ENCODE peak calls at places on chromosomes 16 and 17, in ten cellular contexts. One of them, this sample, is unnamed.

GRCh38 chr17:50272246-50272645 is 2.0 kb upstream of the TMEM92 start:
- DNase-seq in iPS-NIHi11: peak; percentile 5
- DNase-seq in dorsolateral prefrontal cortex: no peak
- DNase-seq in activated CD4-positive, alpha-beta T cell treated with anti-CD3 and anti-CD28 coated beads, Interleukin-2, amount 10 ng/mL, durations not matched to agents 7 days and 5 days: no peak
- DNase-seq in neural crest cell: no peak
- DNase-seq in activated CD8-positive, alpha-beta T cell treated with anti-CD3 and anti-CD28 coated beads, Interleukin-2, amount 10 ng/mL, durations not matched to agents 7 days and 5 days: no peak
- DNase-seq in C1 segment of cervical spinal cord: no peak
- DNase-seq in astrocyte of the spinal cord: no peak
- DNase-seq in memory B cell: no peak
- DNase-seq in dermis microvascular lymphatic vessel endothelial cell: no peak
- DNase-seq in this sample: no peak

GRCh38 chr16:85582177-85582888 is 30.8 kb upstream of the GSE1 start:
- DNase-seq in activated CD8-positive, alpha-beta T cell treated with anti-CD3 and anti-CD28 coated beads, Interleukin-2, amount 10 ng/mL, durations not matched to agents 7 days and 5 days: no peak
- DNase-seq in dermis microvascular lymphatic vessel endothelial cell: no peak
- DNase-seq in memory B cell: no peak
- DNase-seq in activated CD4-positive, alpha-beta T cell treated with anti-CD3 and anti-CD28 coated beads, Interleukin-2, amount 10 ng/mL, durations not matched to agents 7 days and 5 days: no peak
- DNase-seq in astrocyte of the spinal cord: no peak
- DNase-seq in neural crest cell: no peak
- DNase-seq in iPS-NIHi11: no peak
- DNase-seq in dorsolateral prefrontal cortex: no peak
- DNase-seq in C1 segment of cervical spinal cord: no peak
- DNase-seq in this sample: no peak

GRCh38 chr16:9090101-9090959 is 1.1 kb upstream of the HAPSTR1 start:
- DNase-seq in C1 segment of cervical spinal cord: peak; percentile 49
- DNase-seq in activated CD8-positive, alpha-beta T cell treated with anti-CD3 and anti-CD28 coated beads, Interleukin-2, amount 10 ng/mL, durations not matched to agents 7 days and 5 days: peak; percentile 61
- DNase-seq in dorsolateral prefrontal cortex: no peak
- DNase-seq in dermis microvascular lymphatic vessel endothelial cell: peak; percentile 33
- DNase-seq in activated CD4-positive, alpha-beta T cell treated with anti-CD3 and anti-CD28 coated beads, Interleukin-2, amount 10 ng/mL, durations not matched to agents 7 days and 5 days: peak; percentile 53
- DNase-seq in neural crest cell: peak; percentile 25
- DNase-seq in iPS-NIHi11: peak; percentile 34
- DNase-seq in astrocyte of the spinal cord: no peak
- DNase-seq in memory B cell: peak; percentile 26
- DNase-seq in this sample: no peak

GRCh38 chr16:84308120-84308519 is 13.4 kb downstream of the WFDC1 start:
- DNase-seq in neural crest cell: peak; percentile 53
- DNase-seq in dermis microvascular lymphatic vessel endothelial cell: peak; percentile 32
- DNase-seq in activated CD8-positive, alpha-beta T cell treated with anti-CD3 and anti-CD28 coated beads, Interleukin-2, amount 10 ng/mL, durations not matched to agents 7 days and 5 days: no peak
- DNase-seq in astrocyte of the spinal cord: no peak
- DNase-seq in memory B cell: no peak
- DNase-seq in C1 segment of cervical spinal cord: no peak
- DNase-seq in dorsolateral prefrontal cortex: no peak
- DNase-seq in iPS-NIHi11: peak; percentile 76
- DNase-seq in activated CD4-positive, alpha-beta T cell treated with anti-CD3 and anti-CD28 coated beads, Interleukin-2, amount 10 ng/mL, durations not matched to agents 7 days and 5 days: no peak
- DNase-seq in this sample: peak; percentile 10

GRCh38 chr17:63926164-63926563 is 6.0 kb downstream of the CD79B start:
- DNase-seq in C1 segment of cervical spinal cord: no peak
- DNase-seq in dorsolateral prefrontal cortex: no peak
- DNase-seq in activated CD4-positive, alpha-beta T cell treated with anti-CD3 and anti-CD28 coated beads, Interleukin-2, amount 10 ng/mL, durations not matched to agents 7 days and 5 days: no peak
- DNase-seq in memory B cell: no peak
- DNase-seq in neural crest cell: no peak
- DNase-seq in activated CD8-positive, alpha-beta T cell treated with anti-CD3 and anti-CD28 coated beads, Interleukin-2, amount 10 ng/mL, durations not matched to agents 7 days and 5 days: no peak
- DNase-seq in astrocyte of the spinal cord: no peak
- DNase-seq in dermis microvascular lymphatic vessel endothelial cell: no peak
- DNase-seq in iPS-NIHi11: no peak
- DNase-seq in this sample: no peak

GRCh38 chr17:66963521-66964082 is 905 bp upstream of the CACNG4 start:
- DNase-seq in activated CD8-positive, alpha-beta T cell treated with anti-CD3 and anti-CD28 coated beads, Interleukin-2, amount 10 ng/mL, durations not matched to agents 7 days and 5 days: no peak
- DNase-seq in iPS-NIHi11: peak; percentile 43
- DNase-seq in activated CD4-positive, alpha-beta T cell treated with anti-CD3 and anti-CD28 coated beads, Interleukin-2, amount 10 ng/mL, durations not matched to agents 7 days and 5 days: no peak
- DNase-seq in C1 segment of cervical spinal cord: no peak
- DNase-seq in dermis microvascular lymphatic vessel endothelial cell: no peak
- DNase-seq in dorsolateral prefrontal cortex: no peak
- DNase-seq in neural crest cell: no peak
- DNase-seq in astrocyte of the spinal cord: no peak
- DNase-seq in memory B cell: no peak
- DNase-seq in this sample: no peak

GRCh38 chr16:57470683-57471082 is 8.2 kb downstream of the POLR2C start:
- DNase-seq in iPS-NIHi11: no peak
- DNase-seq in activated CD8-positive, alpha-beta T cell treated with anti-CD3 and anti-CD28 coated beads, Interleukin-2, amount 10 ng/mL, durations not matched to agents 7 days and 5 days: no peak
- DNase-seq in C1 segment of cervical spinal cord: no peak
- DNase-seq in astrocyte of the spinal cord: no peak
- DNase-seq in memory B cell: no peak
- DNase-seq in neural crest cell: no peak
- DNase-seq in dermis microvascular lymphatic vessel endothelial cell: peak; percentile 28
- DNase-seq in dorsolateral prefrontal cortex: peak; percentile 21
- DNase-seq in activated CD4-positive, alpha-beta T cell treated with anti-CD3 and anti-CD28 coated beads, Interleukin-2, amount 10 ng/mL, durations not matched to agents 7 days and 5 days: no peak
- DNase-seq in this sample: no peak

GRCh38 chr17:5011928-5012327 is 14.2 kb downstream of the KIF1C start:
- DNase-seq in activated CD4-positive, alpha-beta T cell treated with anti-CD3 and anti-CD28 coated beads, Interleukin-2, amount 10 ng/mL, durations not matched to agents 7 days and 5 days: no peak
- DNase-seq in dorsolateral prefrontal cortex: no peak
- DNase-seq in neural crest cell: no peak
- DNase-seq in memory B cell: no peak
- DNase-seq in astrocyte of the spinal cord: peak; percentile 45
- DNase-seq in activated CD8-positive, alpha-beta T cell treated with anti-CD3 and anti-CD28 coated beads, Interleukin-2, amount 10 ng/mL, durations not matched to agents 7 days and 5 days: no peak
- DNase-seq in C1 segment of cervical spinal cord: no peak
- DNase-seq in iPS-NIHi11: no peak
- DNase-seq in dermis microvascular lymphatic vessel endothelial cell: peak; percentile 90
- DNase-seq in this sample: no peak

GRCh38 chr16:67516296-67517177 is 12.1 kb upstream of the RIPOR1 start:
- DNase-seq in dorsolateral prefrontal cortex: no peak
- DNase-seq in C1 segment of cervical spinal cord: no peak
- DNase-seq in activated CD4-positive, alpha-beta T cell treated with anti-CD3 and anti-CD28 coated beads, Interleukin-2, amount 10 ng/mL, durations not matched to agents 7 days and 5 days: no peak
- DNase-seq in activated CD8-positive, alpha-beta T cell treated with anti-CD3 and anti-CD28 coated beads, Interleukin-2, amount 10 ng/mL, durations not matched to agents 7 days and 5 days: no peak
- DNase-seq in memory B cell: no peak
- DNase-seq in dermis microvascular lymphatic vessel endothelial cell: peak; percentile 62
- DNase-seq in neural crest cell: no peak
- DNase-seq in astrocyte of the spinal cord: peak; percentile 61
- DNase-seq in iPS-NIHi11: no peak
- DNase-seq in this sample: no peak

GRCh38 chr17:34154916-34155730 is 100.0 kb upstream of the CCL2 start:
- DNase-seq in activated CD8-positive, alpha-beta T cell treated with anti-CD3 and anti-CD28 coated beads, Interleukin-2, amount 10 ng/mL, durations not matched to agents 7 days and 5 days: peak; percentile 45
- DNase-seq in C1 segment of cervical spinal cord: no peak
- DNase-seq in memory B cell: no peak
- DNase-seq in dermis microvascular lymphatic vessel endothelial cell: no peak
- DNase-seq in neural crest cell: no peak
- DNase-seq in activated CD4-positive, alpha-beta T cell treated with anti-CD3 and anti-CD28 coated beads, Interleukin-2, amount 10 ng/mL, durations not matched to agents 7 days and 5 days: peak; percentile 14
- DNase-seq in dorsolateral prefrontal cortex: peak; percentile 63
- DNase-seq in iPS-NIHi11: no peak
- DNase-seq in astrocyte of the spinal cord: no peak
- DNase-seq in this sample: peak; percentile 71

GRCh38 chr17:74584714-74585113 is 7.4 kb downstream of the CD300LD start:
- DNase-seq in C1 segment of cervical spinal cord: no peak
- DNase-seq in dorsolateral prefrontal cortex: no peak
- DNase-seq in activated CD8-positive, alpha-beta T cell treated with anti-CD3 and anti-CD28 coated beads, Interleukin-2, amount 10 ng/mL, durations not matched to agents 7 days and 5 days: no peak
- DNase-seq in iPS-NIHi11: no peak
- DNase-seq in dermis microvascular lymphatic vessel endothelial cell: no peak
- DNase-seq in neural crest cell: peak; percentile 12
- DNase-seq in memory B cell: no peak
- DNase-seq in activated CD4-positive, alpha-beta T cell treated with anti-CD3 and anti-CD28 coated beads, Interleukin-2, amount 10 ng/mL, durations not matched to agents 7 days and 5 days: no peak
- DNase-seq in astrocyte of the spinal cord: no peak
- DNase-seq in this sample: no peak

GRCh38 chr17:45733781-45734180 is 50.3 kb upstream of the CRHR1 start:
- DNase-seq in dorsolateral prefrontal cortex: no peak
- DNase-seq in activated CD4-positive, alpha-beta T cell treated with anti-CD3 and anti-CD28 coated beads, Interleukin-2, amount 10 ng/mL, durations not matched to agents 7 days and 5 days: no peak
- DNase-seq in dermis microvascular lymphatic vessel endothelial cell: no peak
- DNase-seq in astrocyte of the spinal cord: no peak
- DNase-seq in neural crest cell: no peak
- DNase-seq in memory B cell: no peak
- DNase-seq in C1 segment of cervical spinal cord: no peak
- DNase-seq in iPS-NIHi11: no peak
- DNase-seq in activated CD8-positive, alpha-beta T cell treated with anti-CD3 and anti-CD28 coated beads, Interleukin-2, amount 10 ng/mL, durations not matched to agents 7 days and 5 days: no peak
- DNase-seq in this sample: no peak

GRCh38 chr16:86726340-86726739 is 148.0 kb downstream of the FOXL1 start:
- DNase-seq in iPS-NIHi11: no peak
- DNase-seq in C1 segment of cervical spinal cord: no peak
- DNase-seq in neural crest cell: no peak
- DNase-seq in astrocyte of the spinal cord: no peak
- DNase-seq in dorsolateral prefrontal cortex: no peak
- DNase-seq in memory B cell: no peak
- DNase-seq in activated CD4-positive, alpha-beta T cell treated with anti-CD3 and anti-CD28 coated beads, Interleukin-2, amount 10 ng/mL, durations not matched to agents 7 days and 5 days: no peak
- DNase-seq in activated CD8-positive, alpha-beta T cell treated with anti-CD3 and anti-CD28 coated beads, Interleukin-2, amount 10 ng/mL, durations not matched to agents 7 days and 5 days: no peak
- DNase-seq in dermis microvascular lymphatic vessel endothelial cell: no peak
- DNase-seq in this sample: no peak

GRCh38 chr17:47945529-47946508 is 4.4 kb downstream of the PNPO start:
- DNase-seq in C1 segment of cervical spinal cord: peak; percentile 55
- DNase-seq in dermis microvascular lymphatic vessel endothelial cell: no peak
- DNase-seq in astrocyte of the spinal cord: no peak
- DNase-seq in iPS-NIHi11: no peak
- DNase-seq in activated CD8-positive, alpha-beta T cell treated with anti-CD3 and anti-CD28 coated beads, Interleukin-2, amount 10 ng/mL, durations not matched to agents 7 days and 5 days: no peak
- DNase-seq in neural crest cell: no peak
- DNase-seq in memory B cell: no peak
- DNase-seq in dorsolateral prefrontal cortex: no peak
- DNase-seq in activated CD4-positive, alpha-beta T cell treated with anti-CD3 and anti-CD28 coated beads, Interleukin-2, amount 10 ng/mL, durations not matched to agents 7 days and 5 days: no peak
- DNase-seq in this sample: no peak

GRCh38 chr16:4591706-4592470 is 22.8 kb downstream of the UBALD1 start:
- DNase-seq in astrocyte of the spinal cord: no peak
- DNase-seq in dorsolateral prefrontal cortex: no peak
- DNase-seq in dermis microvascular lymphatic vessel endothelial cell: no peak
- DNase-seq in activated CD8-positive, alpha-beta T cell treated with anti-CD3 and anti-CD28 coated beads, Interleukin-2, amount 10 ng/mL, durations not matched to agents 7 days and 5 days: no peak
- DNase-seq in iPS-NIHi11: no peak
- DNase-seq in memory B cell: no peak
- DNase-seq in activated CD4-positive, alpha-beta T cell treated with anti-CD3 and anti-CD28 coated beads, Interleukin-2, amount 10 ng/mL, durations not matched to agents 7 days and 5 days: no peak
- DNase-seq in C1 segment of cervical spinal cord: no peak
- DNase-seq in neural crest cell: no peak
- DNase-seq in this sample: no peak

GRCh38 chr17:30573603-30574175 is 96.5 kb downstream of the GOSR1 start:
- DNase-seq in iPS-NIHi11: no peak
- DNase-seq in neural crest cell: no peak
- DNase-seq in dermis microvascular lymphatic vessel endothelial cell: no peak
- DNase-seq in C1 segment of cervical spinal cord: no peak
- DNase-seq in astrocyte of the spinal cord: no peak
- DNase-seq in memory B cell: no peak
- DNase-seq in dorsolateral prefrontal cortex: no peak
- DNase-seq in activated CD4-positive, alpha-beta T cell treated with anti-CD3 and anti-CD28 coated beads, Interleukin-2, amount 10 ng/mL, durations not matched to agents 7 days and 5 days: no peak
- DNase-seq in activated CD8-positive, alpha-beta T cell treated with anti-CD3 and anti-CD28 coated beads, Interleukin-2, amount 10 ng/mL, durations not matched to agents 7 days and 5 days: no peak
- DNase-seq in this sample: no peak

GRCh38 chr16:16064874-16065384 is 115.5 kb downstream of the ABCC1 start:
- DNase-seq in astrocyte of the spinal cord: no peak
- DNase-seq in activated CD4-positive, alpha-beta T cell treated with anti-CD3 and anti-CD28 coated beads, Interleukin-2, amount 10 ng/mL, durations not matched to agents 7 days and 5 days: no peak
- DNase-seq in iPS-NIHi11: no peak
- DNase-seq in activated CD8-positive, alpha-beta T cell treated with anti-CD3 and anti-CD28 coated beads, Interleukin-2, amount 10 ng/mL, durations not matched to agents 7 days and 5 days: no peak
- DNase-seq in memory B cell: no peak
- DNase-seq in C1 segment of cervical spinal cord: no peak
- DNase-seq in neural crest cell: no peak
- DNase-seq in dorsolateral prefrontal cortex: no peak
- DNase-seq in dermis microvascular lymphatic vessel endothelial cell: no peak
- DNase-seq in this sample: no peak

GRCh38 chr16:87556941-87557459 is 45.3 kb upstream of the JPH3 start:
- DNase-seq in activated CD8-positive, alpha-beta T cell treated with anti-CD3 and anti-CD28 coated beads, Interleukin-2, amount 10 ng/mL, durations not matched to agents 7 days and 5 days: no peak
- DNase-seq in memory B cell: no peak
- DNase-seq in C1 segment of cervical spinal cord: no peak
- DNase-seq in dermis microvascular lymphatic vessel endothelial cell: no peak
- DNase-seq in activated CD4-positive, alpha-beta T cell treated with anti-CD3 and anti-CD28 coated beads, Interleukin-2, amount 10 ng/mL, durations not matched to agents 7 days and 5 days: no peak
- DNase-seq in dorsolateral prefrontal cortex: no peak
- DNase-seq in astrocyte of the spinal cord: no peak
- DNase-seq in neural crest cell: no peak
- DNase-seq in iPS-NIHi11: no peak
- DNase-seq in this sample: no peak

GRCh38 chr17:9259419-9259818 is 238.1 kb downstream of the NTN1 start:
- DNase-seq in C1 segment of cervical spinal cord: no peak
- DNase-seq in memory B cell: no peak
- DNase-seq in activated CD8-positive, alpha-beta T cell treated with anti-CD3 and anti-CD28 coated beads, Interleukin-2, amount 10 ng/mL, durations not matched to agents 7 days and 5 days: no peak
- DNase-seq in dermis microvascular lymphatic vessel endothelial cell: peak; percentile 89
- DNase-seq in neural crest cell: no peak
- DNase-seq in activated CD4-positive, alpha-beta T cell treated with anti-CD3 and anti-CD28 coated beads, Interleukin-2, amount 10 ng/mL, durations not matched to agents 7 days and 5 days: no peak
- DNase-seq in iPS-NIHi11: no peak
- DNase-seq in astrocyte of the spinal cord: no peak
- DNase-seq in dorsolateral prefrontal cortex: no peak
- DNase-seq in this sample: no peak

GRCh38 chr17:83006515-83007455 is 72.6 kb upstream of the METRNL start:
- DNase-seq in dorsolateral prefrontal cortex: no peak
- DNase-seq in C1 segment of cervical spinal cord: no peak
- DNase-seq in neural crest cell: no peak
- DNase-seq in astrocyte of the spinal cord: no peak
- DNase-seq in activated CD4-positive, alpha-beta T cell treated with anti-CD3 and anti-CD28 coated beads, Interleukin-2, amount 10 ng/mL, durations not matched to agents 7 days and 5 days: no peak
- DNase-seq in dermis microvascular lymphatic vessel endothelial cell: no peak
- DNase-seq in activated CD8-positive, alpha-beta T cell treated with anti-CD3 and anti-CD28 coated beads, Interleukin-2, amount 10 ng/mL, durations not matched to agents 7 days and 5 days: no peak
- DNase-seq in iPS-NIHi11: no peak
- DNase-seq in memory B cell: no peak
- DNase-seq in this sample: no peak

GRCh38 chr17:37833237-37833859 is 88.5 kb upstream of the HNF1B start:
- DNase-seq in activated CD8-positive, alpha-beta T cell treated with anti-CD3 and anti-CD28 coated beads, Interleukin-2, amount 10 ng/mL, durations not matched to agents 7 days and 5 days: peak; percentile 64
- DNase-seq in C1 segment of cervical spinal cord: no peak
- DNase-seq in memory B cell: no peak
- DNase-seq in neural crest cell: no peak
- DNase-seq in iPS-NIHi11: no peak
- DNase-seq in dermis microvascular lymphatic vessel endothelial cell: no peak
- DNase-seq in activated CD4-positive, alpha-beta T cell treated with anti-CD3 and anti-CD28 coated beads, Interleukin-2, amount 10 ng/mL, durations not matched to agents 7 days and 5 days: peak; percentile 38
- DNase-seq in astrocyte of the spinal cord: no peak
- DNase-seq in dorsolateral prefrontal cortex: no peak
- DNase-seq in this sample: no peak

GRCh38 chr17:28916302-28916934 is 13.5 kb upstream of the DHRS13 start:
- DNase-seq in neural crest cell: peak; percentile 32
- DNase-seq in dorsolateral prefrontal cortex: peak; percentile 65
- DNase-seq in activated CD8-positive, alpha-beta T cell treated with anti-CD3 and anti-CD28 coated beads, Interleukin-2, amount 10 ng/mL, durations not matched to agents 7 days and 5 days: peak; percentile 54
- DNase-seq in activated CD4-positive, alpha-beta T cell treated with anti-CD3 and anti-CD28 coated beads, Interleukin-2, amount 10 ng/mL, durations not matched to agents 7 days and 5 days: peak; percentile 49
- DNase-seq in iPS-NIHi11: peak; percentile 45
- DNase-seq in astrocyte of the spinal cord: peak; percentile 47
- DNase-seq in memory B cell: peak; percentile 32
- DNase-seq in C1 segment of cervical spinal cord: no peak
- DNase-seq in dermis microvascular lymphatic vessel endothelial cell: peak; percentile 70
- DNase-seq in this sample: no peak

GRCh38 chr17:14318109-14318905 is 17.4 kb downstream of the HS3ST3B1 start:
- DNase-seq in memory B cell: no peak
- DNase-seq in neural crest cell: no peak
- DNase-seq in activated CD8-positive, alpha-beta T cell treated with anti-CD3 and anti-CD28 coated beads, Interleukin-2, amount 10 ng/mL, durations not matched to agents 7 days and 5 days: no peak
- DNase-seq in activated CD4-positive, alpha-beta T cell treated with anti-CD3 and anti-CD28 coated beads, Interleukin-2, amount 10 ng/mL, durations not matched to agents 7 days and 5 days: no peak
- DNase-seq in dermis microvascular lymphatic vessel endothelial cell: no peak
- DNase-seq in iPS-NIHi11: no peak
- DNase-seq in dorsolateral prefrontal cortex: no peak
- DNase-seq in C1 segment of cervical spinal cord: no peak
- DNase-seq in astrocyte of the spinal cord: no peak
- DNase-seq in this sample: no peak

GRCh38 chr17:48995871-48996695 is 1.1 kb upstream of the IGF2BP1 start:
- DNase-seq in memory B cell: peak; percentile 18
- DNase-seq in iPS-NIHi11: peak; percentile 91
- DNase-seq in activated CD8-positive, alpha-beta T cell treated with anti-CD3 and anti-CD28 coated beads, Interleukin-2, amount 10 ng/mL, durations not matched to agents 7 days and 5 days: no peak
- DNase-seq in neural crest cell: peak; percentile 85
- DNase-seq in dorsolateral prefrontal cortex: no peak
- DNase-seq in astrocyte of the spinal cord: peak; percentile 29
- DNase-seq in C1 segment of cervical spinal cord: no peak
- DNase-seq in activated CD4-positive, alpha-beta T cell treated with anti-CD3 and anti-CD28 coated beads, Interleukin-2, amount 10 ng/mL, durations not matched to agents 7 days and 5 days: no peak
- DNase-seq in dermis microvascular lymphatic vessel endothelial cell: peak; percentile 28
- DNase-seq in this sample: peak; percentile 36

GRCh38 chr17:71987634-71988033 is 133.2 kb upstream of the SOX9 start:
- DNase-seq in C1 segment of cervical spinal cord: no peak
- DNase-seq in neural crest cell: no peak
- DNase-seq in dorsolateral prefrontal cortex: no peak
- DNase-seq in iPS-NIHi11: no peak
- DNase-seq in dermis microvascular lymphatic vessel endothelial cell: no peak
- DNase-seq in activated CD8-positive, alpha-beta T cell treated with anti-CD3 and anti-CD28 coated beads, Interleukin-2, amount 10 ng/mL, durations not matched to agents 7 days and 5 days: no peak
- DNase-seq in activated CD4-positive, alpha-beta T cell treated with anti-CD3 and anti-CD28 coated beads, Interleukin-2, amount 10 ng/mL, durations not matched to agents 7 days and 5 days: no peak
- DNase-seq in memory B cell: no peak
- DNase-seq in astrocyte of the spinal cord: peak; percentile 35
- DNase-seq in this sample: no peak

GRCh38 chr17:54013117-54013516 is 190.4 kb downstream of the KIF2B start:
- DNase-seq in neural crest cell: no peak
- DNase-seq in dorsolateral prefrontal cortex: no peak
- DNase-seq in memory B cell: no peak
- DNase-seq in activated CD4-positive, alpha-beta T cell treated with anti-CD3 and anti-CD28 coated beads, Interleukin-2, amount 10 ng/mL, durations not matched to agents 7 days and 5 days: no peak
- DNase-seq in astrocyte of the spinal cord: no peak
- DNase-seq in iPS-NIHi11: no peak
- DNase-seq in activated CD8-positive, alpha-beta T cell treated with anti-CD3 and anti-CD28 coated beads, Interleukin-2, amount 10 ng/mL, durations not matched to agents 7 days and 5 days: no peak
- DNase-seq in C1 segment of cervical spinal cord: no peak
- DNase-seq in dermis microvascular lymphatic vessel endothelial cell: no peak
- DNase-seq in this sample: no peak

GRCh38 chr16:56262148-56262878 is 71.0 kb downstream of the GNAO1 start:
- DNase-seq in C1 segment of cervical spinal cord: no peak
- DNase-seq in activated CD4-positive, alpha-beta T cell treated with anti-CD3 and anti-CD28 coated beads, Interleukin-2, amount 10 ng/mL, durations not matched to agents 7 days and 5 days: peak; percentile 56
- DNase-seq in iPS-NIHi11: no peak
- DNase-seq in memory B cell: no peak
- DNase-seq in dermis microvascular lymphatic vessel endothelial cell: no peak
- DNase-seq in astrocyte of the spinal cord: no peak
- DNase-seq in neural crest cell: no peak
- DNase-seq in dorsolateral prefrontal cortex: no peak
- DNase-seq in activated CD8-positive, alpha-beta T cell treated with anti-CD3 and anti-CD28 coated beads, Interleukin-2, amount 10 ng/mL, durations not matched to agents 7 days and 5 days: peak; percentile 66
- DNase-seq in this sample: peak; percentile 73

GRCh38 chr17:59763861-59764260 is 56.4 kb downstream of the VMP1 start:
- DNase-seq in activated CD8-positive, alpha-beta T cell treated with anti-CD3 and anti-CD28 coated beads, Interleukin-2, amount 10 ng/mL, durations not matched to agents 7 days and 5 days: no peak
- DNase-seq in activated CD4-positive, alpha-beta T cell treated with anti-CD3 and anti-CD28 coated beads, Interleukin-2, amount 10 ng/mL, durations not matched to agents 7 days and 5 days: no peak
- DNase-seq in neural crest cell: no peak
- DNase-seq in dermis microvascular lymphatic vessel endothelial cell: peak; percentile 65
- DNase-seq in dorsolateral prefrontal cortex: no peak
- DNase-seq in iPS-NIHi11: no peak
- DNase-seq in memory B cell: no peak
- DNase-seq in astrocyte of the spinal cord: peak; percentile 94
- DNase-seq in C1 segment of cervical spinal cord: no peak
- DNase-seq in this sample: no peak

This sample was measured in Jurkat, Clone E6-1.